ENCODE peak calls at places on chromosomes 2 and 18, in six cellular contexts. P, K, S, J, D and X are unnamed samples.

GRCh38 chr2:71531522-71532047 is 78.2 kb downstream of the DYSF start:
- DNase-seq in J (no peak), D (no peak), S (no peak), K (peak; percentile 46), P (no peak), X (no peak)

GRCh38 chr18:29184654-29185053 is 1007.7 kb upstream of the CDH2 start:
- DNase-seq in P (no peak), S (no peak), J (no peak), D (no peak), K (no peak), X (no peak)

GRCh38 chr2:199850718-199851498 is at the start of gene FTCDNL1:
- DNase-seq in D (peak; percentile 78), S (peak; percentile 56), J (peak; percentile 22), K (peak; percentile 31), P (peak; percentile 73), X (peak; percentile 19)

GRCh38 chr2:64768426-64769033 is 114.8 kb upstream of the SERTAD2 start:
- DNase-seq in P (no peak), S (no peak), K (no peak), D (no peak), J (no peak), X (no peak)

GRCh38 chr2:187084524-187084923 is 235.6 kb upstream of the ZSWIM2 start:
- DNase-seq in S (no peak), D (no peak), K (no peak), J (no peak), P (no peak), X (no peak)

GRCh38 chr2:27960237-27960912 is 69.8 kb downstream of the BABAM2 start:
- DNase-seq in K (peak; percentile 89), S (no peak), D (no peak), P (peak; percentile 22), J (no peak), X (no peak)

GRCh38 chr2:201447116-201447515 is 4.1 kb downstream of the TRAK2 start:
- DNase-seq in D (no peak), P (no peak), J (no peak), K (no peak), S (no peak), X (no peak)

GRCh38 chr2:1714291-1715064 is 29.8 kb downstream of the PXDN start:
- DNase-seq in P (no peak), D (no peak), K (no peak), J (no peak), S (no peak), X (no peak)

GRCh38 chr2:152405206-152406118 is 70.5 kb downstream of the FMNL2 start:
- DNase-seq in S (no peak), D (no peak), K (peak; percentile 41), P (no peak), J (no peak), X (no peak)

GRCh38 chr2:202171246-202171833 is 67.1 kb downstream of the SUMO1 start:
- DNase-seq in P (no peak), S (no peak), J (no peak), D (no peak), K (no peak), X (no peak)

GRCh38 chr2:8586397-8587051 is 95.3 kb upstream of the ID2 start:
- DNase-seq in P (no peak), D (no peak), S (no peak), J (no peak), K (no peak), X (no peak)

GRCh38 chr2:145789636-145790035 is 1269.7 kb upstream of the ZEB2 start:
- DNase-seq in J (no peak), D (no peak), P (no peak), S (no peak), K (peak; percentile 6), X (no peak)

GRCh38 chr18:79540914-79541301 is 138.7 kb upstream of the CTDP1 start:
- DNase-seq in S (no peak), P (no peak), J (no peak), K (no peak), D (no peak), X (no peak)

GRCh38 chr2:48346124-48346536 is 183.8 kb upstream of the STON1 start:
- DNase-seq in J (no peak), K (peak; percentile 86), D (no peak), S (no peak), P (no peak), X (no peak)

GRCh38 chr2:186755066-186755465 is 61.2 kb downstream of the FAM171B start:
- DNase-seq in K (peak; percentile 49), J (no peak), S (no peak), P (no peak), D (no peak), X (no peak)

GRCh38 chr2:20211860-20212458 is 13.0 kb downstream of the SDC1 start:
- DNase-seq in S (no peak), P (no peak), D (no peak), K (no peak), J (no peak), X (no peak)